ENCODE peak calls at places on chromosomes 3 and 15, in seven cellular contexts. D is BE2C; B is HL-60; E is brain microvascular endothelial cell; M is CD8-positive, alpha-beta T cell; U is A549; Z is cardiac muscle cell. I is an unnamed sample.

GRCh38 chr3:147701195-147701594 is 292.0 kb downstream of the ZIC1 start:
- DNase-seq in Z (no peak), E (no peak), B (no peak), M (no peak), U (no peak), D (no peak), I (no peak)

GRCh38 chr3:125045965-125046364 is 9.8 kb downstream of the HEG1 start:
- DNase-seq in U (no peak), E (peak; percentile 73), D (no peak), B (no peak), M (no peak), Z (no peak), I (no peak)

GRCh38 chr3:39250116-39250747 is 29.6 kb downstream of the CX3CR1 start:
- DNase-seq in M (no peak), D (no peak), U (no peak), E (no peak), B (peak; percentile 78), Z (no peak), I (no peak)

GRCh38 chr15:77168616-77169015 is 97.7 kb upstream of the TSPAN3 start:
- DNase-seq in Z (no peak), D (no peak), E (no peak), U (no peak), M (no peak), B (no peak), I (no peak)

GRCh38 chr3:177069514-177070329 is 127.6 kb downstream of the TBL1XR1 start:
- DNase-seq in U (no peak), E (no peak), D (no peak), M (no peak), B (no peak), Z (no peak), I (no peak)

GRCh38 chr3:89679686-89680085 is 572.3 kb downstream of the EPHA3 start:
- DNase-seq in M (no peak), D (no peak), E (no peak), Z (no peak), B (no peak), U (no peak), I (no peak)

GRCh38 chr15:78438595-78439285 is 724 bp downstream of the IREB2 start:
- DNase-seq in U (peak; percentile 43), E (peak; percentile 18), B (peak; percentile 32), Z (peak; percentile 61), M (peak; percentile 20), D (peak; percentile 60), I (no peak)

GRCh38 chr15:96058103-96058851 is 272.2 kb upstream of the NR2F2 start:
- DNase-seq in B (peak; percentile 38), M (no peak), Z (no peak), E (no peak), U (no peak), D (no peak), I (peak; percentile 22)

GRCh38 chr3:42013652-42014442 is 51.9 kb upstream of the ULK4 start:
- DNase-seq in Z (peak; percentile 51), D (peak; percentile 25), M (peak; percentile 27), E (no peak), U (no peak), B (peak; percentile 18), I (no peak)

GRCh38 chr3:50164056-50164455 is 8.9 kb downstream of the SEMA3F start:
- DNase-seq in M (no peak), E (peak; percentile 61), Z (no peak), B (no peak), U (peak; percentile 50), D (no peak), I (no peak)

GRCh38 chr15:101043911-101044624 is 124.9 kb downstream of the LRRK1 start:
- DNase-seq in B (no peak), U (no peak), E (no peak), D (peak; percentile 0), Z (no peak), M (no peak), I (no peak)

GRCh38 chr3:12990306-12990705 is 82.9 kb downstream of the IQSEC1 start:
- DNase-seq in M (no peak), Z (no peak), D (no peak), E (no peak), U (no peak), B (no peak), I (no peak)

GRCh38 chr3:53531749-53532148 is 37.3 kb downstream of the CACNA1D start:
- DNase-seq in D (no peak), E (no peak), B (no peak), U (no peak), M (no peak), Z (no peak), I (no peak)

GRCh38 chr3:71050521-71051258 is 532.8 kb downstream of the FOXP1 start:
- DNase-seq in B (no peak), E (no peak), U (no peak), M (peak; percentile 29), D (no peak), Z (no peak), I (no peak)
- H3K4me3 ChIP-seq in B (no peak overlapping the region), E (no peak overlapping the region), U (no peak overlapping the region), M (no peak overlapping the region), D (no peak overlapping the region), Z (no peak overlapping the region), I (no peak overlapping the region)

GRCh38 chr3:169505577-169506155 is 157.8 kb downstream of the MECOM start:
- DNase-seq in D (peak; percentile 8), M (no peak), B (no peak), U (no peak), Z (no peak), E (no peak), I (no peak)
- TF ChIP-seq CTCF in D (peak; percentile 43), M (no peak), B (no peak), U (peak; percentile 9), Z (no peak), E (peak; percentile 34), I (peak; percentile 16)

DNA sequence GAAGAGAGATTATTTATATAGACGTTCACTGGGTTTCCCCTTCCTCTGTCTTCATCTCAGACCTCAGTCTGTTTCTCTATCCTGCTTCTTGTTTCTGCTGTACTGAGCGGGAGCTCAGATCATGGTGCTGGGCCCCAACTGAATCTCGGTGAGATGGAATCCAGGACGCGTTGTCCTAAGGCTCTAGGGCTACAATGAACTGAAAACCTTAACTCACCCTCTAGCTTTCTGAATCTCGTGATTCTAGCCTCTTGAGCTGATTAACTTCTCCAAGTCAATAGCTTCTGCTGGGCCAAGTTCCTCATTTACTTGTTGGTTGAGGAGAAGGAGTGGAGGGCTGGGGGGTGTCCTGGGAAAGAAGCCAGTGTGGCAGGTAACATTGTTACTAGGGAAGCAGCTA is 32.7 kb upstream of the MAP3K13 start:
- DNase-seq in U (no peak), E (no peak), Z (no peak), M (no peak), D (no peak), B (peak; percentile 76), I (no peak)
- H3K4me3 ChIP-seq in U (no peak overlapping the region), E (no peak overlapping the region), Z (no peak overlapping the region), M (no peak overlapping the region), D (no peak overlapping the region), B (no peak overlapping the region), I (no peak overlapping the region)

GRCh38 chr3:21752749-21753347 is 1.8 kb upstream of the ZNF385D start:
- DNase-seq in B (peak; percentile 7), D (no peak), M (no peak), Z (peak; percentile 75), U (no peak), E (peak; percentile 62), I (no peak)
- TF ChIP-seq CTCF in B (peak; percentile 5), D (peak; percentile 46), M (no peak), Z (peak; percentile 75), U (no peak), E (peak; percentile 79), I (peak; percentile 47)

GRCh38 chr15:52678468-52679231 is 538 bp downstream of the ATOSA start:
- DNase-seq in E (peak; percentile 44), U (peak; percentile 40), D (peak; percentile 62), Z (peak; percentile 77), M (peak; percentile 73), B (peak; percentile 48), I (no peak)
- H3K4me3 ChIP-seq in E (peak overlapping the region; percentile 92), U (peak overlapping the region; percentile 89), D (peak overlapping the region; percentile 85), Z (peak overlapping the region; percentile 79), M (peak overlapping the region; percentile 86), B (peak overlapping the region; percentile 88), I (peak overlapping the region; percentile 99)

GRCh38 chr3:138567403-138567802 is 26.7 kb downstream of the CEP70 start:
- DNase-seq in M (no peak), U (no peak), B (no peak), E (no peak), D (no peak), Z (no peak), I (no peak)
- TF ChIP-seq CTCF in M (no peak), U (peak; percentile 8), B (no peak), E (no peak), D (no peak), Z (no peak), I (peak; percentile 10)